ENCODE peak calls at places on chromosomes 13 and 19, in seven cellular contexts. One of them, this sample, is unnamed.
A peak's percentile ranks its signal among the peaks of the same experiment; 100 is the strongest.

GRCh38 chr19:14496849-14497346 is 971 bp upstream of the GIPC1 start:
- DNase-seq in right cardiac atrium: peak; percentile 2
- DNase-seq in T-helper 1 cell: no peak
- DNase-seq in Peyer's patch: no peak
- DNase-seq in activated gamma-delta T cell treated with Interleukin-2 at 50 U/mL for 16 hours: no peak
- DNase-seq in naive thymus-derived CD8-positive, alpha-beta T cell: no peak
- DNase-seq in mucosa of gallbladder: no peak
- DNase-seq in this sample: peak; percentile 53

GRCh38 chr19:55303477-55303876 is 19.7 kb downstream of the BRSK1 start:
- DNase-seq in right cardiac atrium: no peak
- DNase-seq in T-helper 1 cell: no peak
- DNase-seq in Peyer's patch: no peak
- DNase-seq in activated gamma-delta T cell treated with Interleukin-2 at 50 U/mL for 16 hours: no peak
- DNase-seq in naive thymus-derived CD8-positive, alpha-beta T cell: no peak
- DNase-seq in mucosa of gallbladder: no peak
- DNase-seq in this sample: no peak

GRCh38 chr13:77781804-77782203 is 84.3 kb downstream of the SLAIN1 start:
- DNase-seq in right cardiac atrium: peak; percentile 75
- DNase-seq in T-helper 1 cell: no peak
- DNase-seq in Peyer's patch: no peak
- DNase-seq in activated gamma-delta T cell treated with Interleukin-2 at 50 U/mL for 16 hours: no peak
- DNase-seq in naive thymus-derived CD8-positive, alpha-beta T cell: no peak
- DNase-seq in mucosa of gallbladder: no peak
- DNase-seq in this sample: peak; percentile 2

GRCh38 chr19:3536429-3537100 is 2.4 kb upstream of the TEKTIP1 start:
- DNase-seq in right cardiac atrium: peak; percentile 88
- DNase-seq in T-helper 1 cell: no peak
- DNase-seq in Peyer's patch: no peak
- DNase-seq in activated gamma-delta T cell treated with Interleukin-2 at 50 U/mL for 16 hours: no peak
- DNase-seq in naive thymus-derived CD8-positive, alpha-beta T cell: no peak
- DNase-seq in mucosa of gallbladder: no peak
- DNase-seq in this sample: no peak

GRCh38 chr19:45474941-45475516 is 7.2 kb downstream of the FOSB start:
- DNase-seq in right cardiac atrium: no peak
- DNase-seq in T-helper 1 cell: no peak
- DNase-seq in Peyer's patch: no peak
- DNase-seq in activated gamma-delta T cell treated with Interleukin-2 at 50 U/mL for 16 hours: no peak
- DNase-seq in naive thymus-derived CD8-positive, alpha-beta T cell: no peak
- DNase-seq in mucosa of gallbladder: no peak
- DNase-seq in this sample: peak; percentile 61

GRCh38 chr19:7442423-7442822 is 46.4 kb downstream of the PEX11G start:
- DNase-seq in right cardiac atrium: peak; percentile 76
- DNase-seq in T-helper 1 cell: no peak
- DNase-seq in Peyer's patch: no peak
- DNase-seq in activated gamma-delta T cell treated with Interleukin-2 at 50 U/mL for 16 hours: no peak
- DNase-seq in naive thymus-derived CD8-positive, alpha-beta T cell: no peak
- DNase-seq in mucosa of gallbladder: no peak
- DNase-seq in this sample: no peak

GRCh38 chr19:15259900-15260299 is 27.7 kb upstream of the EPHX3 start:
- DNase-seq in right cardiac atrium: no peak
- DNase-seq in T-helper 1 cell: no peak
- DNase-seq in Peyer's patch: no peak
- DNase-seq in activated gamma-delta T cell treated with Interleukin-2 at 50 U/mL for 16 hours: no peak
- DNase-seq in naive thymus-derived CD8-positive, alpha-beta T cell: no peak
- DNase-seq in mucosa of gallbladder: no peak
- DNase-seq in this sample: no peak

GRCh38 chr13:31172001-31172400 is 10.3 kb upstream of the HSPH1 start:
- DNase-seq in right cardiac atrium: no peak
- DNase-seq in T-helper 1 cell: no peak
- DNase-seq in Peyer's patch: no peak
- DNase-seq in activated gamma-delta T cell treated with Interleukin-2 at 50 U/mL for 16 hours: no peak
- DNase-seq in naive thymus-derived CD8-positive, alpha-beta T cell: no peak
- DNase-seq in mucosa of gallbladder: no peak
- DNase-seq in this sample: no peak

GRCh38 chr13:113937073-113937472 is 36.8 kb downstream of the C13orf46 start:
- DNase-seq in right cardiac atrium: no peak
- DNase-seq in T-helper 1 cell: no peak
- DNase-seq in Peyer's patch: no peak
- DNase-seq in activated gamma-delta T cell treated with Interleukin-2 at 50 U/mL for 16 hours: no peak
- DNase-seq in naive thymus-derived CD8-positive, alpha-beta T cell: no peak
- DNase-seq in mucosa of gallbladder: no peak
- DNase-seq in this sample: no peak

GRCh38 chr19:43755256-43755801 is 567 bp upstream of the SMG9 start:
- DNase-seq in right cardiac atrium: peak; percentile 93
- DNase-seq in T-helper 1 cell: peak; percentile 66
- DNase-seq in Peyer's patch: peak; percentile 80
- DNase-seq in activated gamma-delta T cell treated with Interleukin-2 at 50 U/mL for 16 hours: peak; percentile 72
- DNase-seq in naive thymus-derived CD8-positive, alpha-beta T cell: peak; percentile 67
- DNase-seq in mucosa of gallbladder: peak; percentile 85
- DNase-seq in this sample: peak; percentile 91

GRCh38 chr13:108618233-108618632 is 11.2 kb upstream of the MYO16 start:
- DNase-seq in right cardiac atrium: no peak
- DNase-seq in T-helper 1 cell: no peak
- DNase-seq in Peyer's patch: no peak
- DNase-seq in activated gamma-delta T cell treated with Interleukin-2 at 50 U/mL for 16 hours: no peak
- DNase-seq in naive thymus-derived CD8-positive, alpha-beta T cell: no peak
- DNase-seq in mucosa of gallbladder: no peak
- DNase-seq in this sample: no peak